ENCODE peak calls at places on chromosomes 12 and 14, in seven cellular contexts. One of them, this sample, is unnamed.

GRCh38 chr14:75476274-75476995 is 45.8 kb upstream of the BATF start:
- DNase-seq in HT1080: no peak
- DNase-seq in cardiac fibroblast: no peak
- DNase-seq in GM19239: no peak
- DNase-seq in right cardiac atrium: peak
- DNase-seq in DMS53: peak
- DNase-seq in B cell: peak
- DNase-seq in this sample: no peak

GRCh38 chr12:73726881-73727280 is 810.8 kb upstream of the ATXN7L3B start:
- DNase-seq in HT1080: no peak
- DNase-seq in cardiac fibroblast: no peak
- DNase-seq in GM19239: no peak
- DNase-seq in right cardiac atrium: no peak
- DNase-seq in DMS53: no peak
- DNase-seq in B cell: no peak
- DNase-seq in this sample: no peak

GRCh38 chr14:52325126-52325525 is 11.0 kb downstream of the PTGER2 start:
- DNase-seq in HT1080: peak
- DNase-seq in cardiac fibroblast: no peak
- DNase-seq in GM19239: peak
- DNase-seq in right cardiac atrium: no peak
- DNase-seq in DMS53: no peak
- DNase-seq in B cell: peak
- DNase-seq in this sample: no peak

GRCh38 chr12:104505095-104505819 is 48.5 kb downstream of the CHST11 start:
- DNase-seq in HT1080: no peak
- DNase-seq in cardiac fibroblast: no peak
- DNase-seq in GM19239: peak
- DNase-seq in right cardiac atrium: no peak
- DNase-seq in DMS53: no peak
- DNase-seq in B cell: no peak
- DNase-seq in this sample: no peak

GRCh38 chr12:97142737-97143450 is 235.8 kb downstream of the NEDD1 start:
- DNase-seq in HT1080: no peak
- DNase-seq in cardiac fibroblast: no peak
- DNase-seq in GM19239: no peak
- DNase-seq in right cardiac atrium: no peak
- DNase-seq in DMS53: no peak
- DNase-seq in B cell: no peak
- DNase-seq in this sample: no peak

GRCh38 chr12:100959481-100959880 is 164.9 kb downstream of the ANO4 start:
- DNase-seq in HT1080: peak
- DNase-seq in cardiac fibroblast: peak
- DNase-seq in GM19239: no peak
- DNase-seq in right cardiac atrium: no peak
- DNase-seq in DMS53: peak
- DNase-seq in B cell: no peak
- DNase-seq in this sample: no peak

GRCh38 chr12:22046090-22046967 is at the start of gene CMAS:
- DNase-seq in HT1080: peak
- DNase-seq in cardiac fibroblast: peak
- DNase-seq in GM19239: peak
- DNase-seq in right cardiac atrium: peak
- DNase-seq in DMS53: peak
- DNase-seq in B cell: peak
- DNase-seq in this sample: no peak

GRCh38 chr12:31861360-31861759 is 97.9 kb upstream of the RESF1 start:
- DNase-seq in HT1080: no peak
- DNase-seq in cardiac fibroblast: no peak
- DNase-seq in GM19239: no peak
- DNase-seq in right cardiac atrium: no peak
- DNase-seq in DMS53: no peak
- DNase-seq in B cell: no peak
- DNase-seq in this sample: no peak

GRCh38 chr14:93947282-93947681 is 20.1 kb downstream of the FAM181A start:
- DNase-seq in HT1080: no peak
- DNase-seq in cardiac fibroblast: no peak
- DNase-seq in GM19239: no peak
- DNase-seq in right cardiac atrium: peak
- DNase-seq in DMS53: no peak
- DNase-seq in B cell: no peak
- DNase-seq in this sample: no peak

GRCh38 chr12:88108021-88108420 is 33.9 kb downstream of the CEP290 start:
- DNase-seq in HT1080: no peak
- DNase-seq in cardiac fibroblast: peak
- DNase-seq in GM19239: no peak
- DNase-seq in right cardiac atrium: no peak
- DNase-seq in DMS53: no peak
- DNase-seq in B cell: no peak
- DNase-seq in this sample: no peak

GRCh38 chr14:74980746-74981661 is 21.7 kb upstream of the EIF2B2 start:
- DNase-seq in HT1080: peak
- DNase-seq in cardiac fibroblast: peak
- DNase-seq in GM19239: no peak
- DNase-seq in right cardiac atrium: peak
- DNase-seq in DMS53: no peak
- DNase-seq in B cell: peak
- DNase-seq in this sample: peak

GRCh38 chr14:46490150-46490769 is 161.3 kb downstream of the RPL10L start:
- DNase-seq in HT1080: peak
- DNase-seq in cardiac fibroblast: no peak
- DNase-seq in GM19239: peak
- DNase-seq in right cardiac atrium: no peak
- DNase-seq in DMS53: peak
- DNase-seq in B cell: no peak
- DNase-seq in this sample: no peak

GRCh38 chr14:81953419-81953818 is 419.8 kb upstream of the SEL1L start:
- DNase-seq in HT1080: no peak
- DNase-seq in cardiac fibroblast: no peak
- DNase-seq in GM19239: no peak
- DNase-seq in right cardiac atrium: no peak
- DNase-seq in DMS53: no peak
- DNase-seq in B cell: no peak
- DNase-seq in this sample: no peak

GRCh38 chr14:69700609-69701008 is 66.3 kb upstream of the SRSF5 start:
- DNase-seq in HT1080: no peak
- DNase-seq in cardiac fibroblast: no peak
- DNase-seq in GM19239: no peak
- DNase-seq in right cardiac atrium: no peak
- DNase-seq in DMS53: no peak
- DNase-seq in B cell: no peak
- DNase-seq in this sample: no peak

GRCh38 chr12:42145197-42145549 is 499 bp upstream of the GXYLT1 start:
- DNase-seq in HT1080: no peak
- DNase-seq in cardiac fibroblast: no peak
- DNase-seq in GM19239: no peak
- DNase-seq in right cardiac atrium: no peak
- DNase-seq in DMS53: peak
- DNase-seq in B cell: no peak
- DNase-seq in this sample: no peak

GRCh38 chr14:93033983-93034670 is 81.6 kb downstream of the ITPK1 start:
- DNase-seq in HT1080: no peak
- DNase-seq in cardiac fibroblast: no peak
- DNase-seq in GM19239: peak
- DNase-seq in right cardiac atrium: peak
- DNase-seq in DMS53: no peak
- DNase-seq in B cell: peak
- DNase-seq in this sample: no peak

GRCh38 chr14:56414231-56414630 is 165.4 kb upstream of the TMEM260 start:
- DNase-seq in HT1080: no peak
- DNase-seq in cardiac fibroblast: peak
- DNase-seq in GM19239: no peak
- DNase-seq in right cardiac atrium: no peak
- DNase-seq in DMS53: no peak
- DNase-seq in B cell: no peak
- DNase-seq in this sample: no peak

GRCh38 chr12:76029982-76030377 is 1.6 kb downstream of the PHLDA1 start:
- DNase-seq in HT1080: peak
- DNase-seq in cardiac fibroblast: peak
- DNase-seq in GM19239: no peak
- DNase-seq in right cardiac atrium: peak
- DNase-seq in DMS53: peak
- DNase-seq in B cell: no peak
- DNase-seq in this sample: no peak

GRCh38 chr12:32698285-32698684 is 19.2 kb downstream of the DNM1L start:
- DNase-seq in HT1080: no peak
- DNase-seq in cardiac fibroblast: no peak
- DNase-seq in GM19239: no peak
- DNase-seq in right cardiac atrium: no peak
- DNase-seq in DMS53: peak
- DNase-seq in B cell: no peak
- DNase-seq in this sample: no peak

GRCh38 chr14:95480109-95480886 is 36.2 kb downstream of the SYNE3 start:
- DNase-seq in HT1080: peak
- DNase-seq in cardiac fibroblast: peak
- DNase-seq in GM19239: no peak
- DNase-seq in right cardiac atrium: peak
- DNase-seq in DMS53: no peak
- DNase-seq in B cell: peak
- DNase-seq in this sample: no peak

GRCh38 chr12:89943461-89943860 is 234.8 kb upstream of the ATP2B1 start:
- DNase-seq in HT1080: no peak
- DNase-seq in cardiac fibroblast: no peak
- DNase-seq in GM19239: no peak
- DNase-seq in right cardiac atrium: no peak
- DNase-seq in DMS53: no peak
- DNase-seq in B cell: no peak
- DNase-seq in this sample: no peak

GRCh38 chr12:31362115-31362758 is 36.3 kb upstream of the SINHCAF start:
- DNase-seq in HT1080: no peak
- DNase-seq in cardiac fibroblast: no peak
- DNase-seq in GM19239: no peak
- DNase-seq in right cardiac atrium: no peak
- DNase-seq in DMS53: peak
- DNase-seq in B cell: no peak
- DNase-seq in this sample: no peak

GRCh38 chr12:126903180-126903876 is 1363.6 kb upstream of the TMEM132C start:
- DNase-seq in HT1080: no peak
- DNase-seq in cardiac fibroblast: no peak
- DNase-seq in GM19239: no peak
- DNase-seq in right cardiac atrium: no peak
- DNase-seq in DMS53: no peak
- DNase-seq in B cell: no peak
- DNase-seq in this sample: no peak

GRCh38 chr14:102831163-102831804 is 54.0 kb downstream of the TRAF3 start:
- DNase-seq in HT1080: no peak
- DNase-seq in cardiac fibroblast: no peak
- DNase-seq in GM19239: no peak
- DNase-seq in right cardiac atrium: no peak
- DNase-seq in DMS53: no peak
- DNase-seq in B cell: no peak
- DNase-seq in this sample: no peak

GRCh38 chr14:58298880-58299664 is 717 bp downstream of the ARID4A start:
- DNase-seq in HT1080: no peak
- DNase-seq in cardiac fibroblast: no peak
- DNase-seq in GM19239: no peak
- DNase-seq in right cardiac atrium: peak
- DNase-seq in DMS53: peak
- DNase-seq in B cell: peak
- DNase-seq in this sample: no peak